ENCODE peak calls at places on chromosomes 6 and 20, in ten cellular contexts. One of them, this sample, is unnamed.
A peak's percentile ranks its signal among the peaks of the same experiment; 100 is the strongest.

GRCh38 chr20:38165089-38165965 is at the start of gene TGM2:
- DNase-seq in GOT3: no peak
- DNase-seq in tibial artery: peak; percentile 94
- DNase-seq in anterior cingulate cortex: no peak
- DNase-seq in fibroblast of the aortic adventitia: peak; percentile 65
- DNase-seq in stimulated activated CD4-positive, alpha-beta T cell treated with anti-CD3 and anti-CD28 coated beads, Interleukin-4, amount 100 ng/mL, for 48 hours: peak; percentile 39
- DNase-seq in transverse colon: peak; percentile 85
- DNase-seq in RPMI7951: peak; percentile 92
- DNase-seq in fibroblast of mammary gland: peak; percentile 49
- DNase-seq in activated CD8-positive, alpha-beta memory T cell treated with anti-CD3 and anti-CD28 coated beads, Interleukin-2, amount 10 ng/mL, durations not matched to agents 7 days and 5 days: peak; percentile 64
- DNase-seq in this sample: peak; percentile 91

GRCh38 chr6:125868252-125868651 is 77.5 kb downstream of the NCOA7 start:
- DNase-seq in tibial artery: no peak
- DNase-seq in RPMI7951: no peak
- DNase-seq in fibroblast of the aortic adventitia: peak; percentile 41
- DNase-seq in transverse colon: no peak
- DNase-seq in activated CD8-positive, alpha-beta memory T cell treated with anti-CD3 and anti-CD28 coated beads, Interleukin-2, amount 10 ng/mL, durations not matched to agents 7 days and 5 days: no peak
- DNase-seq in stimulated activated CD4-positive, alpha-beta T cell treated with anti-CD3 and anti-CD28 coated beads, Interleukin-4, amount 100 ng/mL, for 48 hours: no peak
- DNase-seq in anterior cingulate cortex: no peak
- DNase-seq in fibroblast of mammary gland: peak; percentile 70
- DNase-seq in GOT3: no peak
- DNase-seq in this sample: no peak

GRCh38 chr6:168182908-168183612 is 104.0 kb upstream of the FRMD1 start:
- DNase-seq in RPMI7951: no peak
- DNase-seq in stimulated activated CD4-positive, alpha-beta T cell treated with anti-CD3 and anti-CD28 coated beads, Interleukin-4, amount 100 ng/mL, for 48 hours: no peak
- DNase-seq in activated CD8-positive, alpha-beta memory T cell treated with anti-CD3 and anti-CD28 coated beads, Interleukin-2, amount 10 ng/mL, durations not matched to agents 7 days and 5 days: peak; percentile 12
- DNase-seq in GOT3: no peak
- DNase-seq in anterior cingulate cortex: no peak
- DNase-seq in fibroblast of the aortic adventitia: no peak
- DNase-seq in fibroblast of mammary gland: no peak
- DNase-seq in transverse colon: no peak
- DNase-seq in tibial artery: peak; percentile 60
- DNase-seq in this sample: no peak

GRCh38 chr6:66057034-66057433 is 350.0 kb upstream of the EYS start:
- DNase-seq in anterior cingulate cortex: no peak
- DNase-seq in fibroblast of mammary gland: no peak
- DNase-seq in fibroblast of the aortic adventitia: no peak
- DNase-seq in stimulated activated CD4-positive, alpha-beta T cell treated with anti-CD3 and anti-CD28 coated beads, Interleukin-4, amount 100 ng/mL, for 48 hours: no peak
- DNase-seq in transverse colon: no peak
- DNase-seq in tibial artery: no peak
- DNase-seq in RPMI7951: no peak
- DNase-seq in GOT3: no peak
- DNase-seq in activated CD8-positive, alpha-beta memory T cell treated with anti-CD3 and anti-CD28 coated beads, Interleukin-2, amount 10 ng/mL, durations not matched to agents 7 days and 5 days: no peak
- DNase-seq in this sample: no peak

GRCh38 chr6:158793432-158793831 is 25.7 kb downstream of the EZR start:
- DNase-seq in stimulated activated CD4-positive, alpha-beta T cell treated with anti-CD3 and anti-CD28 coated beads, Interleukin-4, amount 100 ng/mL, for 48 hours: no peak
- DNase-seq in activated CD8-positive, alpha-beta memory T cell treated with anti-CD3 and anti-CD28 coated beads, Interleukin-2, amount 10 ng/mL, durations not matched to agents 7 days and 5 days: no peak
- DNase-seq in fibroblast of the aortic adventitia: peak; percentile 53
- DNase-seq in transverse colon: peak; percentile 6
- DNase-seq in GOT3: no peak
- DNase-seq in fibroblast of mammary gland: peak; percentile 66
- DNase-seq in tibial artery: no peak
- DNase-seq in RPMI7951: peak; percentile 69
- DNase-seq in anterior cingulate cortex: no peak
- DNase-seq in this sample: no peak

GRCh38 chr6:152941746-152942145 is 41.1 kb downstream of the FBXO5 start:
- DNase-seq in fibroblast of mammary gland: no peak
- DNase-seq in stimulated activated CD4-positive, alpha-beta T cell treated with anti-CD3 and anti-CD28 coated beads, Interleukin-4, amount 100 ng/mL, for 48 hours: no peak
- DNase-seq in fibroblast of the aortic adventitia: no peak
- DNase-seq in RPMI7951: peak; percentile 70
- DNase-seq in tibial artery: no peak
- DNase-seq in anterior cingulate cortex: no peak
- DNase-seq in transverse colon: no peak
- DNase-seq in GOT3: no peak
- DNase-seq in activated CD8-positive, alpha-beta memory T cell treated with anti-CD3 and anti-CD28 coated beads, Interleukin-2, amount 10 ng/mL, durations not matched to agents 7 days and 5 days: no peak
- DNase-seq in this sample: no peak

GRCh38 chr6:135094403-135094821 is 39.8 kb upstream of the HBS1L start:
- DNase-seq in RPMI7951: peak; percentile 32
- DNase-seq in fibroblast of the aortic adventitia: no peak
- DNase-seq in transverse colon: no peak
- DNase-seq in activated CD8-positive, alpha-beta memory T cell treated with anti-CD3 and anti-CD28 coated beads, Interleukin-2, amount 10 ng/mL, durations not matched to agents 7 days and 5 days: peak; percentile 61
- DNase-seq in stimulated activated CD4-positive, alpha-beta T cell treated with anti-CD3 and anti-CD28 coated beads, Interleukin-4, amount 100 ng/mL, for 48 hours: no peak
- DNase-seq in GOT3: no peak
- DNase-seq in fibroblast of mammary gland: peak; percentile 34
- DNase-seq in tibial artery: no peak
- DNase-seq in anterior cingulate cortex: no peak
- DNase-seq in this sample: no peak

GRCh38 chr6:16639689-16640480 is 121.4 kb downstream of the ATXN1 start:
- DNase-seq in transverse colon: no peak
- DNase-seq in RPMI7951: peak; percentile 90
- DNase-seq in GOT3: no peak
- DNase-seq in anterior cingulate cortex: no peak
- DNase-seq in fibroblast of mammary gland: peak; percentile 87
- DNase-seq in fibroblast of the aortic adventitia: peak; percentile 71
- DNase-seq in tibial artery: no peak
- DNase-seq in activated CD8-positive, alpha-beta memory T cell treated with anti-CD3 and anti-CD28 coated beads, Interleukin-2, amount 10 ng/mL, durations not matched to agents 7 days and 5 days: no peak
- DNase-seq in stimulated activated CD4-positive, alpha-beta T cell treated with anti-CD3 and anti-CD28 coated beads, Interleukin-4, amount 100 ng/mL, for 48 hours: no peak
- DNase-seq in this sample: no peak

GRCh38 chr6:43972915-43973304 is 154.3 kb downstream of the MRPL14 start:
- DNase-seq in GOT3: no peak
- DNase-seq in tibial artery: peak; percentile 90
- DNase-seq in stimulated activated CD4-positive, alpha-beta T cell treated with anti-CD3 and anti-CD28 coated beads, Interleukin-4, amount 100 ng/mL, for 48 hours: no peak
- DNase-seq in fibroblast of the aortic adventitia: peak; percentile 97
- DNase-seq in transverse colon: peak; percentile 58
- DNase-seq in anterior cingulate cortex: peak; percentile 72
- DNase-seq in fibroblast of mammary gland: peak; percentile 90
- DNase-seq in activated CD8-positive, alpha-beta memory T cell treated with anti-CD3 and anti-CD28 coated beads, Interleukin-2, amount 10 ng/mL, durations not matched to agents 7 days and 5 days: no peak
- DNase-seq in RPMI7951: peak; percentile 97
- DNase-seq in this sample: peak; percentile 91

GRCh38 chr20:19886666-19887288 is 128.7 kb downstream of the RIN2 start:
- DNase-seq in tibial artery: no peak
- DNase-seq in activated CD8-positive, alpha-beta memory T cell treated with anti-CD3 and anti-CD28 coated beads, Interleukin-2, amount 10 ng/mL, durations not matched to agents 7 days and 5 days: no peak
- DNase-seq in RPMI7951: no peak
- DNase-seq in anterior cingulate cortex: peak; percentile 52
- DNase-seq in fibroblast of mammary gland: peak; percentile 33
- DNase-seq in fibroblast of the aortic adventitia: no peak
- DNase-seq in GOT3: no peak
- DNase-seq in transverse colon: peak; percentile 50
- DNase-seq in stimulated activated CD4-positive, alpha-beta T cell treated with anti-CD3 and anti-CD28 coated beads, Interleukin-4, amount 100 ng/mL, for 48 hours: no peak
- DNase-seq in this sample: no peak

GRCh38 chr6:131822119-131822518 is 14.3 kb downstream of the ENPP1 start:
- DNase-seq in stimulated activated CD4-positive, alpha-beta T cell treated with anti-CD3 and anti-CD28 coated beads, Interleukin-4, amount 100 ng/mL, for 48 hours: no peak
- DNase-seq in tibial artery: no peak
- DNase-seq in anterior cingulate cortex: no peak
- DNase-seq in fibroblast of mammary gland: no peak
- DNase-seq in GOT3: no peak
- DNase-seq in RPMI7951: no peak
- DNase-seq in fibroblast of the aortic adventitia: no peak
- DNase-seq in activated CD8-positive, alpha-beta memory T cell treated with anti-CD3 and anti-CD28 coated beads, Interleukin-2, amount 10 ng/mL, durations not matched to agents 7 days and 5 days: no peak
- DNase-seq in transverse colon: no peak
- DNase-seq in this sample: no peak

GRCh38 chr6:85406641-85407075 is 43.2 kb upstream of the NT5E start:
- DNase-seq in fibroblast of mammary gland: peak; percentile 46
- DNase-seq in RPMI7951: no peak
- DNase-seq in tibial artery: no peak
- DNase-seq in activated CD8-positive, alpha-beta memory T cell treated with anti-CD3 and anti-CD28 coated beads, Interleukin-2, amount 10 ng/mL, durations not matched to agents 7 days and 5 days: no peak
- DNase-seq in anterior cingulate cortex: no peak
- DNase-seq in transverse colon: no peak
- DNase-seq in fibroblast of the aortic adventitia: no peak
- DNase-seq in stimulated activated CD4-positive, alpha-beta T cell treated with anti-CD3 and anti-CD28 coated beads, Interleukin-4, amount 100 ng/mL, for 48 hours: no peak
- DNase-seq in GOT3: no peak
- DNase-seq in this sample: no peak

GRCh38 chr6:3869284-3869631 is 20.1 kb downstream of the FAM50B start:
- DNase-seq in RPMI7951: no peak
- DNase-seq in transverse colon: no peak
- DNase-seq in fibroblast of the aortic adventitia: no peak
- DNase-seq in GOT3: no peak
- DNase-seq in fibroblast of mammary gland: no peak
- DNase-seq in anterior cingulate cortex: no peak
- DNase-seq in activated CD8-positive, alpha-beta memory T cell treated with anti-CD3 and anti-CD28 coated beads, Interleukin-2, amount 10 ng/mL, durations not matched to agents 7 days and 5 days: peak; percentile 21
- DNase-seq in stimulated activated CD4-positive, alpha-beta T cell treated with anti-CD3 and anti-CD28 coated beads, Interleukin-4, amount 100 ng/mL, for 48 hours: no peak
- DNase-seq in tibial artery: no peak
- DNase-seq in this sample: no peak

GRCh38 chr6:42514746-42515145 is 49.1 kb upstream of the UBR2 start:
- DNase-seq in fibroblast of mammary gland: no peak
- DNase-seq in GOT3: no peak
- DNase-seq in transverse colon: no peak
- DNase-seq in RPMI7951: no peak
- DNase-seq in anterior cingulate cortex: no peak
- DNase-seq in fibroblast of the aortic adventitia: no peak
- DNase-seq in stimulated activated CD4-positive, alpha-beta T cell treated with anti-CD3 and anti-CD28 coated beads, Interleukin-4, amount 100 ng/mL, for 48 hours: no peak
- DNase-seq in tibial artery: no peak
- DNase-seq in activated CD8-positive, alpha-beta memory T cell treated with anti-CD3 and anti-CD28 coated beads, Interleukin-2, amount 10 ng/mL, durations not matched to agents 7 days and 5 days: no peak
- DNase-seq in this sample: no peak

GRCh38 chr6:94446120-94446519 is 1026.8 kb upstream of the EPHA7 start:
- DNase-seq in stimulated activated CD4-positive, alpha-beta T cell treated with anti-CD3 and anti-CD28 coated beads, Interleukin-4, amount 100 ng/mL, for 48 hours: no peak
- DNase-seq in activated CD8-positive, alpha-beta memory T cell treated with anti-CD3 and anti-CD28 coated beads, Interleukin-2, amount 10 ng/mL, durations not matched to agents 7 days and 5 days: no peak
- DNase-seq in fibroblast of the aortic adventitia: no peak
- DNase-seq in anterior cingulate cortex: no peak
- DNase-seq in GOT3: no peak
- DNase-seq in RPMI7951: no peak
- DNase-seq in fibroblast of mammary gland: no peak
- DNase-seq in tibial artery: no peak
- DNase-seq in transverse colon: no peak
- DNase-seq in this sample: no peak

GRCh38 chr6:31609519-31610406 is 5.3 kb upstream of the AIF1 start:
- DNase-seq in activated CD8-positive, alpha-beta memory T cell treated with anti-CD3 and anti-CD28 coated beads, Interleukin-2, amount 10 ng/mL, durations not matched to agents 7 days and 5 days: no peak
- DNase-seq in RPMI7951: no peak
- DNase-seq in fibroblast of mammary gland: no peak
- DNase-seq in tibial artery: no peak
- DNase-seq in transverse colon: no peak
- DNase-seq in fibroblast of the aortic adventitia: no peak
- DNase-seq in stimulated activated CD4-positive, alpha-beta T cell treated with anti-CD3 and anti-CD28 coated beads, Interleukin-4, amount 100 ng/mL, for 48 hours: no peak
- DNase-seq in anterior cingulate cortex: no peak
- DNase-seq in GOT3: no peak
- DNase-seq in this sample: no peak

GRCh38 chr20:53829086-53829703 is 235.6 kb upstream of the ZNF217 start:
- DNase-seq in anterior cingulate cortex: no peak
- DNase-seq in RPMI7951: peak; percentile 98
- DNase-seq in tibial artery: no peak
- DNase-seq in fibroblast of mammary gland: peak; percentile 98
- DNase-seq in activated CD8-positive, alpha-beta memory T cell treated with anti-CD3 and anti-CD28 coated beads, Interleukin-2, amount 10 ng/mL, durations not matched to agents 7 days and 5 days: peak; percentile 34
- DNase-seq in stimulated activated CD4-positive, alpha-beta T cell treated with anti-CD3 and anti-CD28 coated beads, Interleukin-4, amount 100 ng/mL, for 48 hours: no peak
- DNase-seq in transverse colon: no peak
- DNase-seq in GOT3: no peak
- DNase-seq in fibroblast of the aortic adventitia: peak; percentile 98
- DNase-seq in this sample: no peak

GRCh38 chr20:1286267-1287036 is 20.4 kb downstream of the SNPH start:
- DNase-seq in RPMI7951: no peak
- DNase-seq in anterior cingulate cortex: no peak
- DNase-seq in fibroblast of the aortic adventitia: no peak
- DNase-seq in stimulated activated CD4-positive, alpha-beta T cell treated with anti-CD3 and anti-CD28 coated beads, Interleukin-4, amount 100 ng/mL, for 48 hours: no peak
- DNase-seq in GOT3: no peak
- DNase-seq in tibial artery: no peak
- DNase-seq in transverse colon: no peak
- DNase-seq in activated CD8-positive, alpha-beta memory T cell treated with anti-CD3 and anti-CD28 coated beads, Interleukin-2, amount 10 ng/mL, durations not matched to agents 7 days and 5 days: no peak
- DNase-seq in fibroblast of mammary gland: no peak
- DNase-seq in this sample: no peak

GRCh38 chr20:4056880-4057279 is 41.5 kb upstream of the RNF24 start:
- DNase-seq in fibroblast of the aortic adventitia: no peak
- DNase-seq in anterior cingulate cortex: no peak
- DNase-seq in activated CD8-positive, alpha-beta memory T cell treated with anti-CD3 and anti-CD28 coated beads, Interleukin-2, amount 10 ng/mL, durations not matched to agents 7 days and 5 days: no peak
- DNase-seq in fibroblast of mammary gland: no peak
- DNase-seq in RPMI7951: no peak
- DNase-seq in transverse colon: no peak
- DNase-seq in GOT3: no peak
- DNase-seq in stimulated activated CD4-positive, alpha-beta T cell treated with anti-CD3 and anti-CD28 coated beads, Interleukin-4, amount 100 ng/mL, for 48 hours: no peak
- DNase-seq in tibial artery: no peak
- DNase-seq in this sample: no peak

GRCh38 chr6:7166410-7167293 is 58.9 kb downstream of the RREB1 start:
- DNase-seq in anterior cingulate cortex: no peak
- DNase-seq in GOT3: no peak
- DNase-seq in stimulated activated CD4-positive, alpha-beta T cell treated with anti-CD3 and anti-CD28 coated beads, Interleukin-4, amount 100 ng/mL, for 48 hours: no peak
- DNase-seq in fibroblast of the aortic adventitia: peak; percentile 40
- DNase-seq in tibial artery: no peak
- DNase-seq in transverse colon: peak; percentile 54
- DNase-seq in RPMI7951: peak; percentile 77
- DNase-seq in activated CD8-positive, alpha-beta memory T cell treated with anti-CD3 and anti-CD28 coated beads, Interleukin-2, amount 10 ng/mL, durations not matched to agents 7 days and 5 days: peak; percentile 31
- DNase-seq in fibroblast of mammary gland: peak; percentile 75
- DNase-seq in this sample: no peak

GRCh38 chr20:19593762-19594161 is 164.3 kb upstream of the RIN2 start:
- DNase-seq in fibroblast of mammary gland: no peak
- DNase-seq in transverse colon: no peak
- DNase-seq in anterior cingulate cortex: no peak
- DNase-seq in fibroblast of the aortic adventitia: no peak
- DNase-seq in stimulated activated CD4-positive, alpha-beta T cell treated with anti-CD3 and anti-CD28 coated beads, Interleukin-4, amount 100 ng/mL, for 48 hours: no peak
- DNase-seq in activated CD8-positive, alpha-beta memory T cell treated with anti-CD3 and anti-CD28 coated beads, Interleukin-2, amount 10 ng/mL, durations not matched to agents 7 days and 5 days: no peak
- DNase-seq in GOT3: no peak
- DNase-seq in tibial artery: no peak
- DNase-seq in RPMI7951: no peak
- DNase-seq in this sample: no peak

GRCh38 chr6:116398366-116399005 is 27.7 kb downstream of the DSE start:
- DNase-seq in anterior cingulate cortex: no peak
- DNase-seq in fibroblast of the aortic adventitia: peak; percentile 72
- DNase-seq in RPMI7951: no peak
- DNase-seq in activated CD8-positive, alpha-beta memory T cell treated with anti-CD3 and anti-CD28 coated beads, Interleukin-2, amount 10 ng/mL, durations not matched to agents 7 days and 5 days: no peak
- DNase-seq in stimulated activated CD4-positive, alpha-beta T cell treated with anti-CD3 and anti-CD28 coated beads, Interleukin-4, amount 100 ng/mL, for 48 hours: no peak
- DNase-seq in tibial artery: no peak
- DNase-seq in GOT3: no peak
- DNase-seq in transverse colon: no peak
- DNase-seq in fibroblast of mammary gland: peak; percentile 58
- DNase-seq in this sample: no peak

GRCh38 chr6:28215425-28215824 is 9.7 kb upstream of the ZSCAN9 start:
- DNase-seq in transverse colon: peak; percentile 56
- DNase-seq in RPMI7951: no peak
- DNase-seq in anterior cingulate cortex: no peak
- DNase-seq in GOT3: no peak
- DNase-seq in tibial artery: no peak
- DNase-seq in fibroblast of the aortic adventitia: no peak
- DNase-seq in stimulated activated CD4-positive, alpha-beta T cell treated with anti-CD3 and anti-CD28 coated beads, Interleukin-4, amount 100 ng/mL, for 48 hours: no peak
- DNase-seq in fibroblast of mammary gland: peak; percentile 56
- DNase-seq in activated CD8-positive, alpha-beta memory T cell treated with anti-CD3 and anti-CD28 coated beads, Interleukin-2, amount 10 ng/mL, durations not matched to agents 7 days and 5 days: no peak
- DNase-seq in this sample: no peak

GRCh38 chr6:54681987-54682386 is 164.6 kb upstream of the FAM83B start:
- DNase-seq in tibial artery: no peak
- DNase-seq in activated CD8-positive, alpha-beta memory T cell treated with anti-CD3 and anti-CD28 coated beads, Interleukin-2, amount 10 ng/mL, durations not matched to agents 7 days and 5 days: no peak
- DNase-seq in GOT3: no peak
- DNase-seq in fibroblast of the aortic adventitia: peak; percentile 82
- DNase-seq in anterior cingulate cortex: no peak
- DNase-seq in stimulated activated CD4-positive, alpha-beta T cell treated with anti-CD3 and anti-CD28 coated beads, Interleukin-4, amount 100 ng/mL, for 48 hours: no peak
- DNase-seq in fibroblast of mammary gland: peak; percentile 85
- DNase-seq in transverse colon: no peak
- DNase-seq in RPMI7951: peak; percentile 82
- DNase-seq in this sample: no peak

GRCh38 chr6:148379966-148380653 is 37.5 kb downstream of the SASH1 start:
- DNase-seq in anterior cingulate cortex: peak; percentile 37
- DNase-seq in stimulated activated CD4-positive, alpha-beta T cell treated with anti-CD3 and anti-CD28 coated beads, Interleukin-4, amount 100 ng/mL, for 48 hours: no peak
- DNase-seq in RPMI7951: peak; percentile 48
- DNase-seq in GOT3: no peak
- DNase-seq in fibroblast of mammary gland: no peak
- DNase-seq in fibroblast of the aortic adventitia: peak; percentile 29
- DNase-seq in activated CD8-positive, alpha-beta memory T cell treated with anti-CD3 and anti-CD28 coated beads, Interleukin-2, amount 10 ng/mL, durations not matched to agents 7 days and 5 days: no peak
- DNase-seq in transverse colon: no peak
- DNase-seq in tibial artery: no peak
- DNase-seq in this sample: no peak

GRCh38 chr6:103675807-103676406 is 1183.8 kb downstream of the HACE1 start:
- DNase-seq in anterior cingulate cortex: no peak
- DNase-seq in tibial artery: no peak
- DNase-seq in fibroblast of mammary gland: peak; percentile 2
- DNase-seq in RPMI7951: peak; percentile 46
- DNase-seq in activated CD8-positive, alpha-beta memory T cell treated with anti-CD3 and anti-CD28 coated beads, Interleukin-2, amount 10 ng/mL, durations not matched to agents 7 days and 5 days: no peak
- DNase-seq in fibroblast of the aortic adventitia: no peak
- DNase-seq in GOT3: no peak
- DNase-seq in transverse colon: no peak
- DNase-seq in stimulated activated CD4-positive, alpha-beta T cell treated with anti-CD3 and anti-CD28 coated beads, Interleukin-4, amount 100 ng/mL, for 48 hours: no peak
- DNase-seq in this sample: no peak

GRCh38 chr6:91487729-91488392 is 901.0 kb upstream of the MAP3K7 start:
- DNase-seq in fibroblast of the aortic adventitia: no peak
- DNase-seq in RPMI7951: no peak
- DNase-seq in fibroblast of mammary gland: no peak
- DNase-seq in transverse colon: no peak
- DNase-seq in anterior cingulate cortex: no peak
- DNase-seq in tibial artery: no peak
- DNase-seq in activated CD8-positive, alpha-beta memory T cell treated with anti-CD3 and anti-CD28 coated beads, Interleukin-2, amount 10 ng/mL, durations not matched to agents 7 days and 5 days: no peak
- DNase-seq in stimulated activated CD4-positive, alpha-beta T cell treated with anti-CD3 and anti-CD28 coated beads, Interleukin-4, amount 100 ng/mL, for 48 hours: no peak
- DNase-seq in GOT3: no peak
- DNase-seq in this sample: no peak

GRCh38 chr20:25288291-25289181 is 40.7 kb downstream of the PYGB start:
- DNase-seq in activated CD8-positive, alpha-beta memory T cell treated with anti-CD3 and anti-CD28 coated beads, Interleukin-2, amount 10 ng/mL, durations not matched to agents 7 days and 5 days: no peak
- DNase-seq in GOT3: no peak
- DNase-seq in fibroblast of the aortic adventitia: no peak
- DNase-seq in tibial artery: peak; percentile 53
- DNase-seq in anterior cingulate cortex: no peak
- DNase-seq in transverse colon: peak; percentile 55
- DNase-seq in fibroblast of mammary gland: no peak
- DNase-seq in stimulated activated CD4-positive, alpha-beta T cell treated with anti-CD3 and anti-CD28 coated beads, Interleukin-4, amount 100 ng/mL, for 48 hours: peak; percentile 12
- DNase-seq in RPMI7951: no peak
- DNase-seq in this sample: no peak